ENCODE peak calls at places on chromosome 7, in four cellular contexts. Z is NCI-H2081 treated with DMSO at 0.1 percent for 48 hours, G is brain microvascular endothelial cell, O is GM23248. T is an unnamed sample.

GRCh38 chr7:44138698-44139097 is 2.4 kb downstream of the MYL7 start:
- DNase-seq in Z (no peak), O (no peak), G (no peak), T (no peak)

GRCh38 chr7:131692131-131692960 is 135.9 kb upstream of the PODXL start:
- DNase-seq in O (peak), G (peak), Z (no peak), T (peak)

GRCh38 chr7:70072220-70072619 is 473.9 kb downstream of the AUTS2 start:
- DNase-seq in O (peak), Z (no peak), G (no peak), T (no peak)

GRCh38 chr7:151695856-151696555 is 176.3 kb upstream of the RHEB start:
- DNase-seq in O (no peak), G (no peak), Z (no peak), T (no peak)

GRCh38 chr7:123941391-123942180 is 16.5 kb downstream of the SPAM1 start:
- DNase-seq in O (no peak), G (no peak), Z (no peak), T (no peak)

GRCh38 chr7:129903935-129904334 is 48.8 kb downstream of the UBE2H start:
- DNase-seq in O (no peak), Z (no peak), G (no peak), T (no peak)

GRCh38 chr7:155597753-155598140 is 46.7 kb upstream of the RBM33 start:
- DNase-seq in G (no peak), Z (no peak), O (no peak), T (peak)

GRCh38 chr7:7996568-7996967 is 28.0 kb downstream of the GLCCI1 start:
- DNase-seq in Z (no peak), O (peak), G (peak), T (no peak)

GRCh38 chr7:47511698-47512370 is 70.1 kb downstream of the TNS3 start:
- DNase-seq in O (no peak), Z (no peak), G (no peak), T (no peak)

GRCh38 chr7:25862254-25862992 is 289.6 kb upstream of the NFE2L3 start:
- DNase-seq in O (peak), G (peak), Z (peak), T (peak)

GRCh38 chr7:28044825-28045224 is 135.8 kb downstream of the JAZF1 start:
- DNase-seq in O (no peak), G (no peak), Z (no peak), T (no peak)

GRCh38 chr7:12162420-12163113 is 48.5 kb upstream of the TMEM106B start:
- DNase-seq in Z (no peak), O (peak), G (peak), T (peak)

GRCh38 chr7:17507717-17508116 is 209.3 kb downstream of the AHR start:
- DNase-seq in Z (no peak), O (no peak), G (no peak), T (peak)

GRCh38 chr7:151374139-151374538 is 32.5 kb downstream of the NUB1 start:
- DNase-seq in Z (no peak), O (no peak), G (no peak), T (no peak)

GRCh38 chr7:41879424-41879823 is 176.5 kb upstream of the INHBA start:
- DNase-seq in G (no peak), Z (no peak), O (no peak), T (no peak)

GRCh38 chr7:93817004-93817403 is 73.5 kb downstream of the TFPI2 start:
- DNase-seq in G (no peak), O (no peak), Z (no peak), T (no peak)

GRCh38 chr7:145031162-145031561 is 195.3 kb upstream of the TPK1 start:
- DNase-seq in O (no peak), Z (no peak), G (no peak), T (no peak)

GRCh38 chr7:44184221-44184873 is 4.9 kb downstream of the GCK start:
- DNase-seq in O (peak), Z (no peak), G (peak), T (no peak)

GRCh38 chr7:82325416-82325815 is 118.2 kb downstream of the CACNA2D1 start:
- DNase-seq in Z (no peak), G (no peak), O (no peak), T (no peak)

GRCh38 chr7:156652886-156653568 is 12.5 kb downstream of the RNF32 start:
- DNase-seq in Z (no peak), G (peak), O (peak), T (no peak)

GRCh38 chr7:123494193-123494796 is 40.1 kb downstream of the IQUB start:
- DNase-seq in O (peak), G (peak), Z (no peak), T (no peak)

GRCh38 chr7:50304911-50305621 is 550 bp downstream of the IKZF1 start:
- DNase-seq in Z (no peak), O (no peak), G (no peak), T (no peak)

GRCh38 chr7:47371733-47372368 is 210.1 kb downstream of the TNS3 start:
- DNase-seq in G (peak), O (no peak), Z (peak), T (peak)

GRCh38 chr7:68319061-68319460 is 1279.2 kb upstream of the AUTS2 start:
- DNase-seq in O (no peak), G (no peak), Z (no peak), T (no peak)

GRCh38 chr7:136117539-136117938 is 140.4 kb upstream of the MTPN start:
- DNase-seq in O (no peak), G (no peak), Z (no peak), T (no peak)

GRCh38 chr7:94258418-94258817 is 136.3 kb upstream of the COL1A2 start:
- DNase-seq in G (no peak), Z (no peak), O (no peak), T (no peak)

GRCh38 chr7:110043514-110043913 is 1047.4 kb upstream of the LRRN3 start:
- DNase-seq in O (no peak), G (peak), Z (no peak), T (no peak)

GRCh38 chr7:18845700-18846099 is 271.7 kb downstream of the TWIST1 start:
- DNase-seq in O (no peak), Z (no peak), G (no peak), T (no peak)

GRCh38 chr7:98079891-98080653 is 26.6 kb upstream of the LMTK2 start:
- DNase-seq in O (no peak), Z (peak), G (no peak), T (no peak)

T was measured in HuH-7.